ENCODE peak calls at places on chromosomes 13 and 19, in eight cellular contexts. L is foreskin fibroblast; U is CD8-positive, alpha-beta T cell; H is suprapubic skin; Q is Jurkat, Clone E6-1; B is AG04450; E is GM12865; R is lower leg skin. Y is an unnamed sample.
A peak's percentile ranks its signal among the peaks of the same experiment; 100 is the strongest.

GRCh38 chr13:25069911-25070310 is 26.0 kb upstream of the PABPC3 start:
- DNase-seq in L (no peak), U (no peak), H (no peak), Q (no peak), B (no peak), E (no peak), R (no peak), Y (no peak)

GRCh38 chr13:94534171-94534570 is 54.7 kb upstream of the DCT start:
- DNase-seq in L (peak; percentile 43), U (no peak), H (no peak), Q (no peak), B (no peak), E (no peak), R (no peak), Y (no peak)

GRCh38 chr13:32264407-32264806 is 50.8 kb downstream of the ZAR1L start:
- DNase-seq in L (peak; percentile 63), U (no peak), H (peak; percentile 75), Q (no peak), B (no peak), E (no peak), R (peak; percentile 90), Y (no peak)

GRCh38 chr13:45178349-45179142 is 22.3 kb downstream of the KCTD4 start:
- DNase-seq in L (peak; percentile 78), U (no peak), H (no peak), Q (no peak), B (peak; percentile 72), E (no peak), R (no peak), Y (peak; percentile 86)

GRCh38 chr13:52906122-52906903 is 57.9 kb upstream of the PCDH8 start:
- DNase-seq in L (no peak), U (no peak), H (no peak), Q (no peak), B (no peak), E (no peak), R (no peak), Y (no peak)

GRCh38 chr13:26502826-26503225 is 54.7 kb upstream of the WASF3 start:
- DNase-seq in L (peak; percentile 64), U (no peak), H (no peak), Q (peak; percentile 83), B (peak; percentile 24), E (peak; percentile 26), R (no peak), Y (peak; percentile 48)

GRCh38 chr13:113905018-113905417 is 41.1 kb upstream of the GAS6 start:
- DNase-seq in L (no peak), U (no peak), H (no peak), Q (no peak), B (no peak), E (no peak), R (no peak), Y (no peak)

GRCh38 chr19:11138659-11139526 is 16.7 kb downstream of the SPC24 start:
- DNase-seq in L (peak; percentile 95), U (no peak), H (peak; percentile 90), Q (no peak), B (no peak), E (no peak), R (peak; percentile 95), Y (peak; percentile 70)

GRCh38 chr13:109275848-109276247 is 510.5 kb downstream of the IRS2 start:
- DNase-seq in L (no peak), U (no peak), H (no peak), Q (peak; percentile 39), B (no peak), E (no peak), R (no peak), Y (no peak)

GRCh38 chr13:109273326-109273751 is 513.0 kb downstream of the IRS2 start:
- DNase-seq in L (peak; percentile 56), U (no peak), H (no peak), Q (no peak), B (no peak), E (no peak), R (no peak), Y (peak; percentile 60)

GRCh38 chr13:109272595-109273325 is 513.6 kb downstream of the IRS2 start:
- DNase-seq in L (no peak), U (no peak), H (no peak), Q (no peak), B (no peak), E (no peak), R (no peak), Y (no peak)

GRCh38 chr13:109275390-109275789 is 511.0 kb downstream of the IRS2 start:
- DNase-seq in L (no peak), U (no peak), H (no peak), Q (no peak), B (no peak), E (no peak), R (no peak), Y (no peak)

GRCh38 chr13:109274188-109274821 is 512.1 kb downstream of the IRS2 start:
- DNase-seq in L (peak; percentile 81), U (no peak), H (no peak), Q (no peak), B (peak; percentile 41), E (no peak), R (no peak), Y (peak; percentile 85)
- H3K4me3 ChIP-seq in L (no peak overlapping the region), U (no peak overlapping the region), H (no peak overlapping the region), Q (no peak overlapping the region), B (no peak overlapping the region), E (no peak overlapping the region), R (no peak overlapping the region), Y (no peak overlapping the region)

GRCh38 chr19:1262687-1263123 is 6.4 kb upstream of the CIRBP start:
- DNase-seq in L (peak; percentile 82), U (no peak), H (no peak), Q (no peak), B (no peak), E (no peak), R (no peak), Y (no peak)
- H3K4me3 ChIP-seq in L (no peak overlapping the region), U (no peak overlapping the region), H (peak overlapping the region; percentile 59), Q (no peak overlapping the region), B (no peak overlapping the region), E (peak overlapping the region; percentile 93), R (no peak overlapping the region), Y (peak overlapping the region; percentile 69)

GRCh38 chr13:46667687-46668281 is 114.8 kb downstream of the LRCH1 start:
- DNase-seq in L (no peak), U (no peak), H (no peak), Q (no peak), B (no peak), E (peak; percentile 76), R (no peak), Y (no peak)
- H3K4me3 ChIP-seq in L (peak overlapping the region; percentile 8), U (peak overlapping the region; percentile 58), H (peak overlapping the region; percentile 21), Q (no peak overlapping the region), B (peak overlapping the region; percentile 43), E (peak overlapping the region; percentile 53), R (no peak overlapping the region), Y (peak overlapping the region; percentile 34)

DNA sequence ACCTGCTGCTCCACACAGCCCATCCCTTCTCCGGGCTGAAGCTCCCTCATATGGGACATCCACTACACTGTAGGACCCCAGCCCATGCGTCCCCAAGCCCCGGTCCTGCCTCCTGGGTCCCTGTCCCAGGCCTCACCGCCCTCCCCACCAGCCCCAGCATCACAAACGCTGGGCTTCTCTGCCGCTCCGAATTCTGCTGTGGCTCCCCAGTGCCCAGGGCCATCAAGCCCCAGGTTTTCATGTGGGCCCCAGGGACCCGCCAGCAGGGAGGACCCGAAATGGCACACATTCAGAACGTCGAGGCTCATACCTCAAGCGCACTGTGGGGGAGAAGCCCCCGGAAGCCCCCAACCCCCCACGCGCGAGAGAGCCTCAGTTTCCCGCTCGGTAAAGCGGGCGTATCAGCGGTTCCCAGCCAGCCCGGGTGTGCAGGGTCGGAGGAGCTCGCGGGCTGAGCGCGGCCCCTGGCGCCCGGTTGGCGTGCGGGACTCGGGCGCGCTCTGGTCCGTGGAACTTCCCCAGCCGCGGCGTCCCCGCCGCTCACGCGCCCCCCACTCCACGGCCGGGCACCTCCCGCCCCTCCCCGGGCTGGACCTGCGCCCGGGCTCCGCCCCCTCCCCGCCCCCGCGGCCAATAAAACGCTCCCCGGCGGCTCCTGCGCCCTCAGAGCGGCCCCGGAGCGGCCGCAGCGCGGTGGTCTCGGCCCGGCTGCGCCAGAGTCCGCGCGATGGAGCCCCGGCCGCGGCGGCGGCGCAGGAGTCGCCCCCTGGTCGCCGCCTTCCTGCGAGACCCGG is at the start of gene PLK5:
- DNase-seq in L (no peak), U (no peak), H (no peak), Q (no peak), B (no peak), E (no peak), R (no peak), Y (no peak)
- H3K4me3 ChIP-seq in L (no peak within 1 kb of the TSS), U (no peak within 1 kb of the TSS), H (peak within 1 kb of the TSS; percentile 46), Q (no peak within 1 kb of the TSS), B (no peak within 1 kb of the TSS), E (no peak within 1 kb of the TSS), R (no peak within 1 kb of the TSS), Y (no peak within 1 kb of the TSS)

GRCh38 chr19:46298477-46299003 is 1.7 kb downstream of the HIF3A start:
- DNase-seq in L (no peak), U (no peak), H (peak; percentile 64), Q (no peak), B (no peak), E (no peak), R (no peak), Y (no peak)
- H3K4me3 ChIP-seq in L (no peak overlapping the region), U (no peak overlapping the region), H (peak overlapping the region; percentile 42), Q (no peak overlapping the region), B (no peak overlapping the region), E (no peak overlapping the region), R (peak overlapping the region; percentile 19), Y (peak overlapping the region; percentile 58)

GRCh38 chr19:3034845-3035541 is 5.9 kb upstream of the TLE2 start:
- DNase-seq in L (peak; percentile 53), U (no peak), H (peak; percentile 80), Q (peak; percentile 49), B (no peak), E (peak; percentile 65), R (no peak), Y (peak; percentile 12)
- H3K4me3 ChIP-seq in L (peak overlapping the region; percentile 53), U (peak overlapping the region; percentile 80), H (peak overlapping the region; percentile 54), Q (peak overlapping the region; percentile 82), B (peak overlapping the region; percentile 62), E (peak overlapping the region; percentile 90), R (peak overlapping the region; percentile 34), Y (peak overlapping the region; percentile 59)

Y was measured in skeletal muscle cell.